ENCODE peak calls at places on chromosomes 3 and 15, in nine cellular contexts. Q, W, C, S, P, Z, L, K and O are unnamed samples.

GRCh38 chr15:54559405-54560064 is 581.3 kb downstream of the UNC13C start:
- DNase-seq in S (no peak), W (no peak), P (no peak), C (no peak), L (no peak), Q (peak; percentile 20), Z (no peak), K (no peak), O (peak; percentile 10)

GRCh38 chr3:52554026-52554755 is 17.8 kb downstream of the UQCC5 start:
- DNase-seq in Q (no peak), P (no peak), K (no peak), C (no peak), Z (no peak), L (no peak), S (no peak), W (no peak), O (peak; percentile 61)

GRCh38 chr3:8503871-8504610 is 2.4 kb downstream of the LMCD1 start:
- DNase-seq in Z (no peak), W (no peak), L (no peak), C (no peak), P (no peak), S (no peak), K (no peak), Q (no peak), O (no peak)

GRCh38 chr3:20041197-20041780 is 1.0 kb downstream of the KAT2B start:
- DNase-seq in Q (peak; percentile 92), K (peak; percentile 81), S (peak; percentile 94), Z (peak; percentile 90), L (peak; percentile 75), W (peak; percentile 94), P (peak; percentile 92), C (peak; percentile 59), O (peak; percentile 88)

GRCh38 chr3:124409650-124410275 is 320.5 kb upstream of the UMPS start:
- DNase-seq in K (no peak), S (no peak), Q (no peak), W (no peak), L (peak; percentile 43), C (peak; percentile 64), P (no peak), Z (no peak), O (no peak)

GRCh38 chr3:79018671-79019136 is 749.1 kb downstream of the ROBO1 start:
- DNase-seq in S (peak; percentile 79), Q (peak; percentile 38), P (peak; percentile 60), W (peak; percentile 56), Z (peak; percentile 67), K (no peak), C (peak; percentile 59), L (peak; percentile 70), O (peak; percentile 16)

GRCh38 chr3:134563614-134564013 is 77.8 kb downstream of the CEP63 start:
- DNase-seq in Q (no peak), C (no peak), P (no peak), W (no peak), K (no peak), L (no peak), Z (no peak), S (no peak), O (no peak)

GRCh38 chr3:112654492-112654891 is 13.5 kb upstream of the CCDC80 start:
- DNase-seq in Z (no peak), Q (no peak), W (no peak), L (no peak), S (no peak), C (no peak), P (no peak), K (no peak), O (no peak)

GRCh38 chr3:168511428-168512014 is 415.8 kb upstream of the GOLIM4 start:
- DNase-seq in S (no peak), Z (no peak), L (peak; percentile 48), K (no peak), P (no peak), W (no peak), C (no peak), Q (no peak), O (no peak)

GRCh38 chr3:173553635-173554280 is 156.2 kb downstream of the NLGN1 start:
- DNase-seq in Q (no peak), L (peak; percentile 65), Z (no peak), S (no peak), W (no peak), K (no peak), C (peak; percentile 24), P (no peak), O (no peak)

GRCh38 chr3:144756704-144757440 is 785.2 kb downstream of the DIPK2A start:
- DNase-seq in Q (no peak), Z (no peak), P (no peak), W (no peak), L (no peak), C (no peak), K (no peak), S (no peak), O (no peak)

DNA sequence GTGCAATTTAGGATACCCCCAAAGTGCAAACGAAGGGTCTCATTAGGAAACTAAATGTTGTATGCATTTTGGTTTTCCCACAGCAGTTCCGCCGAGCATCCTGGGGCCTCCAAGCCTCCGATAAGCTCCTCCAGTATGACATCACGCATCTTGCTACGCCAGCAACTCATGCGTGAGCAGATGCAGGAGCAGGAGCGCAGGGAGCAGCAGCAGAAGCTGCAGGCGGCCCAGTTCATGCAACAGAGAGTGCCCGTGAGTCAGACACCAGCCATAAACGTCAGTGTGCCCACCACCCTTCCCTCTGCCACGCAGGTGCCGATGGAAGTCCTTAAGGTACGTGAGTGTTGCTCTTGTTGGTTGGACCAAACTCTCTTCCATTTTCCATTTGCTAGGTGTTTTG is 120.5 kb upstream of the SAMMSON start:
- DNase-seq in Z (no peak), L (no peak), C (no peak), W (no peak), K (no peak), Q (no peak), P (peak; percentile 8), S (no peak), O (no peak)
- H3K4me1 ChIP-seq in Z (peaks cover 25% of the 10 kb centered on the region), L (no peaks in the 10 kb centered on the region), C (no peaks in the 10 kb centered on the region), W (no peaks in the 10 kb centered on the region), K (no peaks in the 10 kb centered on the region), Q (peaks cover 17% of the 10 kb centered on the region), P (no peaks in the 10 kb centered on the region), S (no peaks in the 10 kb centered on the region), O (peaks cover 9% of the 10 kb centered on the region)

GRCh38 chr3:98563661-98564281 is 29.6 kb downstream of the CPOX start:
- DNase-seq in P (no peak), Z (no peak), Q (no peak), W (no peak), K (peak; percentile 74), C (peak; percentile 75), S (no peak), L (peak; percentile 60), O (no peak)
- H3K4me1 ChIP-seq in P (peaks cover 38% of the 10 kb centered on the region), Z (no peaks in the 10 kb centered on the region), Q (peaks cover 36% of the 10 kb centered on the region), W (no peaks in the 10 kb centered on the region), K (peaks cover 72% of the 10 kb centered on the region), C (peaks cover 4% of the 10 kb centered on the region), S (no peaks in the 10 kb centered on the region), L (no peaks in the 10 kb centered on the region), O (no peaks in the 10 kb centered on the region)

GRCh38 chr3:129609591-129610169 is 3.2 kb upstream of the PLXND1 start:
- DNase-seq in Q (no peak), Z (no peak), C (peak; percentile 86), P (no peak), W (no peak), S (no peak), L (no peak), K (no peak), O (no peak)

GRCh38 chr3:129608936-129609590 is 2.6 kb upstream of the PLXND1 start:
- DNase-seq in C (no peak), W (no peak), Q (no peak), S (no peak), P (no peak), Z (no peak), K (no peak), L (no peak), O (no peak)

GRCh38 chr3:129606522-129607390 is at the start of gene PLXND1:
- DNase-seq in K (peak; percentile 71), Z (peak; percentile 79), S (peak; percentile 91), C (peak; percentile 39), W (peak; percentile 79), L (peak; percentile 67), P (peak; percentile 87), Q (peak; percentile 84), O (peak; percentile 57)

GRCh38 chr3:129607391-129608068 is 1.1 kb upstream of the PLXND1 start:
- DNase-seq in S (peak; percentile 83), Z (no peak), W (no peak), C (no peak), L (no peak), K (no peak), P (peak; percentile 30), Q (no peak), O (no peak)

DNA sequence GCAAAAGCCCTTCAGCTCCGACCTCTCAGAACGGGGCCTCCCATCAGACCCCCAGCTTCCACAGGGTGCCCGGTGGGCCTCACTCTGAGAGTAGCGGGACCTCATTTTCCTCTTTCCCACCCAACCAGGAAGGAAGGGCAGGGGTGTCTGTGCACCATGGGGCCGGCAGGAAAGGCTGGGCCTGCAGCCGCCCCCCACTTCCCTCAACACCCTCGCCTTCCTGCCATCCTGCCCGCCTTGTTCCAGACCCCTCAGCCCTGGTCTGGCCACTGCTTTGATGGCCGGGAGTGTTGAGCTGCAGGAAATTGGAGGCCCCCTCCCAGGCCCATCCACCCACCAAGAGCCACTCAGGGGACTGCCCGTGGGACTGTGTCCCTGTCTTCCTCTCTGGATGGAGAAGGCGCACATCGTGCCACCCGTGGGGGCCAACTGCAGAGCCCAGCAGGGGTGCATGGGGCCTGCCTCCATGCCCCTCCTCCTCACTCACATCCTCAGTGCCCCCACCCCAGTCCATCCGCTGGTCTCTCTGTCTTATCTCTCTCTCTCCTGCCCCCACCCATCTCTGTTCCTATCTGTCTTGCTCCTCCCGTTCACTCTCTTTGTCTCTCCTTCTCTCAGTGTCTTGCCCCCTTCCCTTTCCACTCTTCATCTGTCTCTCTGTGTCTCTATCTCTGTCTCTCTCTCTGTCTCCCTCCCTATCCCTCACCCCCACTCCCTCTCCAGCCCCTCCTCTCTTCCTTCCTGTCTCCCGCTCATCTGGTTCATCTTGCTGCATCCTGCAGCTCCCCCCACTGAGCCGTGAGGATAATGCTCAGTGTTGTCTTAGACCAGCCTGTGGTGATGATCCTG is 1.8 kb upstream of the PLXND1 start:
- DNase-seq in L (peak; percentile 66), K (no peak), C (no peak), W (no peak), S (no peak), P (peak; percentile 24), Q (no peak), Z (no peak), O (no peak)
- H3K4me1 ChIP-seq in L (peaks cover 26% of the 10 kb centered on the region), K (peaks cover 4% of the 10 kb centered on the region), C (peaks cover 75% of the 10 kb centered on the region), W (peaks cover 7% of the 10 kb centered on the region), S (peaks cover 66% of the 10 kb centered on the region), P (peaks cover 71% of the 10 kb centered on the region), Q (peaks cover 80% of the 10 kb centered on the region), Z (peaks cover 10% of the 10 kb centered on the region), O (peaks cover 38% of the 10 kb centered on the region)

DNA sequence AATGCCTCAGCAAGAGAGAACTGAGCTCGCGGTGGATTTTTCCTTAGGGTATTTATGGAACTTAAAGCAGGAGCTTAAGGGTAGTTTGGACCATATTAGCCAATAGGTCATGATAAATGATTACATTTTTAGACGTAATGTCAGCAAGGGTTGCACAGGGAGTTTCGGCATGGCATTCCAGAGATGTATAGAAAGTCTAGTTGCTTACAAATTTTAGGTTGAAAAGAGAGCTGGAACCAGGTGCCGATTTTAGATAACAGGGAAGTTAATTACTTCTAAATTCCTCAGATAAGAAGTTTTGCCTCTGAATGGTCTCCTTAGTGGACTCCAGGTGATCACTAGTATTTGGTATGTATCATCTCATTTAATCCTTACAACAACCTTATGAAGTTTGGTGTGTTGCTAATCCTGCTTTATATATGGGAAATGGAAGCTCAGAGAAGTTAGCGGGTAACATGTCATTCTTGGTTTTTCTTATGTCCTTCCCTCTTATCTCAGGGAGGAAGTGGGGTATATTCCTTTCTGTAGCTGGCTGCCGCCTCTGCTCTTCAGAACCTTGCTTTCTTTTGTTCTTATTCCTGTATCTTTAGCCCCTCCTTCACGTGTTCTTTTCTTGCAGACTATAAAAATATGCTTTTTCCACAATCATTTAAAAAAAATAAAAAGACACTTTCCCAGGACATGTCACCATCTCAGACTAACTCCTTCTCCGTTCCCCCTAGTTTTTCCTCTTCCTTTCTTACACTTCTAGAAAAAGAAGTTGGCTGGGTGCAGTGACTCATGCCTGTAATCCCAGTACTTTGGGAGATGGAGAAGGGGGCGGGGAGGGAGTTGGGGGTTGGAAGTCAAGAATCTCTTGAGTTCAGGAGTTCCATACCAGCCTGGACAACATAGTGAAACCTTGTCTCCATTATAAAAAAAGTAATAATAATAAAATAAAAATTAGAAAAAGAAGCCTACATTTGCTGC is 25.7 kb downstream of the IQGAP1 start:
- DNase-seq in S (no peak), C (peak; percentile 58), Z (no peak), Q (no peak), W (no peak), L (peak; percentile 59), P (no peak), K (no peak), O (no peak)
- H3K4me1 ChIP-seq in S (peaks cover 44% of the 10 kb centered on the region), C (peaks cover 31% of the 10 kb centered on the region), Z (peaks cover 60% of the 10 kb centered on the region), Q (peaks cover 72% of the 10 kb centered on the region), W (peaks cover 31% of the 10 kb centered on the region), L (peaks cover 18% of the 10 kb centered on the region), P (peaks cover 72% of the 10 kb centered on the region), K (peaks cover 59% of the 10 kb centered on the region), O (peaks cover 42% of the 10 kb centered on the region)